ENCODE peak calls at places on chromosomes 1 and 21, in seven cellular contexts. One of them, this sample, is unnamed.
A peak's percentile ranks its signal among the peaks of the same experiment; 100 is the strongest.

GRCh38 chr1:46592846-46593245 is 11.2 kb downstream of the MKNK1 start:
- DNase-seq in immature natural killer cell: no peak
- DNase-seq in adipocyte: no peak
- DNase-seq in RCC 7860: no peak
- DNase-seq in fibroblast of lung: no peak
- DNase-seq in stimulated activated CD8-positive, alpha-beta memory T cell treated with anti-CD3 and anti-CD28 coated beads, Interleukin-15, amount 100 ng/mL, for 24 hours: no peak
- DNase-seq in hypothalamus: no peak
- DNase-seq in this sample: no peak

GRCh38 chr1:109959974-109960744 is 24.4 kb upstream of the AHCYL1 start:
- DNase-seq in stimulated activated CD8-positive, alpha-beta memory T cell treated with anti-CD3 and anti-CD28 coated beads, Interleukin-15, amount 100 ng/mL, for 24 hours: no peak
- DNase-seq in immature natural killer cell: no peak
- DNase-seq in fibroblast of lung: peak; percentile 80
- DNase-seq in adipocyte: peak; percentile 83
- DNase-seq in hypothalamus: no peak
- DNase-seq in RCC 7860: peak; percentile 78
- DNase-seq in this sample: peak; percentile 84

GRCh38 chr1:186421446-186421845 is 39.5 kb downstream of the PDC start:
- DNase-seq in adipocyte: no peak
- DNase-seq in hypothalamus: no peak
- DNase-seq in RCC 7860: no peak
- DNase-seq in stimulated activated CD8-positive, alpha-beta memory T cell treated with anti-CD3 and anti-CD28 coated beads, Interleukin-15, amount 100 ng/mL, for 24 hours: no peak
- DNase-seq in fibroblast of lung: no peak
- DNase-seq in immature natural killer cell: no peak
- DNase-seq in this sample: no peak

GRCh38 chr1:207987164-207987563 is 76.2 kb upstream of the CD34 start:
- DNase-seq in RCC 7860: no peak
- DNase-seq in stimulated activated CD8-positive, alpha-beta memory T cell treated with anti-CD3 and anti-CD28 coated beads, Interleukin-15, amount 100 ng/mL, for 24 hours: no peak
- DNase-seq in immature natural killer cell: no peak
- DNase-seq in adipocyte: no peak
- DNase-seq in fibroblast of lung: no peak
- DNase-seq in hypothalamus: no peak
- DNase-seq in this sample: no peak

GRCh38 chr1:113255728-113256347 is 134.5 kb upstream of the MAGI3 start:
- DNase-seq in hypothalamus: no peak
- DNase-seq in immature natural killer cell: no peak
- DNase-seq in adipocyte: no peak
- DNase-seq in stimulated activated CD8-positive, alpha-beta memory T cell treated with anti-CD3 and anti-CD28 coated beads, Interleukin-15, amount 100 ng/mL, for 24 hours: no peak
- DNase-seq in fibroblast of lung: no peak
- DNase-seq in RCC 7860: no peak
- DNase-seq in this sample: no peak

GRCh38 chr1:15139654-15140350 is 13.7 kb upstream of the TMEM51 start:
- DNase-seq in immature natural killer cell: no peak
- DNase-seq in stimulated activated CD8-positive, alpha-beta memory T cell treated with anti-CD3 and anti-CD28 coated beads, Interleukin-15, amount 100 ng/mL, for 24 hours: no peak
- DNase-seq in fibroblast of lung: no peak
- DNase-seq in RCC 7860: peak; percentile 16
- DNase-seq in hypothalamus: no peak
- DNase-seq in adipocyte: no peak
- DNase-seq in this sample: no peak

GRCh38 chr1:166924829-166925541 is 48.9 kb upstream of the TADA1 start:
- DNase-seq in hypothalamus: no peak
- DNase-seq in RCC 7860: peak; percentile 55
- DNase-seq in stimulated activated CD8-positive, alpha-beta memory T cell treated with anti-CD3 and anti-CD28 coated beads, Interleukin-15, amount 100 ng/mL, for 24 hours: no peak
- DNase-seq in adipocyte: no peak
- DNase-seq in fibroblast of lung: no peak
- DNase-seq in immature natural killer cell: no peak
- DNase-seq in this sample: no peak

GRCh38 chr1:78032964-78033796 is 12.6 kb upstream of the GIPC2 start:
- DNase-seq in adipocyte: peak; percentile 61
- DNase-seq in RCC 7860: no peak
- DNase-seq in immature natural killer cell: no peak
- DNase-seq in stimulated activated CD8-positive, alpha-beta memory T cell treated with anti-CD3 and anti-CD28 coated beads, Interleukin-15, amount 100 ng/mL, for 24 hours: no peak
- DNase-seq in fibroblast of lung: peak; percentile 58
- DNase-seq in hypothalamus: no peak
- DNase-seq in this sample: no peak

GRCh38 chr1:44784094-44785026 is 3.6 kb downstream of the BEST4 start:
- DNase-seq in fibroblast of lung: no peak
- DNase-seq in adipocyte: no peak
- DNase-seq in immature natural killer cell: peak; percentile 60
- DNase-seq in RCC 7860: no peak
- DNase-seq in stimulated activated CD8-positive, alpha-beta memory T cell treated with anti-CD3 and anti-CD28 coated beads, Interleukin-15, amount 100 ng/mL, for 24 hours: no peak
- DNase-seq in hypothalamus: no peak
- DNase-seq in this sample: no peak

GRCh38 chr1:240831191-240831631 is 219.3 kb upstream of the GREM2 start:
- DNase-seq in stimulated activated CD8-positive, alpha-beta memory T cell treated with anti-CD3 and anti-CD28 coated beads, Interleukin-15, amount 100 ng/mL, for 24 hours: no peak
- DNase-seq in immature natural killer cell: no peak
- DNase-seq in hypothalamus: no peak
- DNase-seq in adipocyte: peak; percentile 54
- DNase-seq in fibroblast of lung: peak; percentile 10
- DNase-seq in RCC 7860: peak; percentile 14
- DNase-seq in this sample: peak; percentile 79

GRCh38 chr1:40787733-40788560 is 4.4 kb downstream of the KCNQ4 start:
- DNase-seq in RCC 7860: no peak
- DNase-seq in immature natural killer cell: no peak
- DNase-seq in adipocyte: no peak
- DNase-seq in stimulated activated CD8-positive, alpha-beta memory T cell treated with anti-CD3 and anti-CD28 coated beads, Interleukin-15, amount 100 ng/mL, for 24 hours: no peak
- DNase-seq in hypothalamus: no peak
- DNase-seq in fibroblast of lung: no peak
- DNase-seq in this sample: no peak

GRCh38 chr1:32470431-32470830 is 5.6 kb downstream of the ZBTB8B start:
- DNase-seq in hypothalamus: no peak
- DNase-seq in immature natural killer cell: no peak
- DNase-seq in RCC 7860: no peak
- DNase-seq in stimulated activated CD8-positive, alpha-beta memory T cell treated with anti-CD3 and anti-CD28 coated beads, Interleukin-15, amount 100 ng/mL, for 24 hours: no peak
- DNase-seq in adipocyte: no peak
- DNase-seq in fibroblast of lung: peak; percentile 25
- DNase-seq in this sample: no peak

GRCh38 chr1:223730471-223730870 is 18.1 kb downstream of the CAPN2 start:
- DNase-seq in adipocyte: peak; percentile 72
- DNase-seq in stimulated activated CD8-positive, alpha-beta memory T cell treated with anti-CD3 and anti-CD28 coated beads, Interleukin-15, amount 100 ng/mL, for 24 hours: no peak
- DNase-seq in fibroblast of lung: no peak
- DNase-seq in hypothalamus: no peak
- DNase-seq in immature natural killer cell: no peak
- DNase-seq in RCC 7860: no peak
- DNase-seq in this sample: no peak

GRCh38 chr1:183567584-183567983 is 22.7 kb downstream of the NCF2 start:
- DNase-seq in adipocyte: no peak
- DNase-seq in RCC 7860: peak; percentile 34
- DNase-seq in fibroblast of lung: peak; percentile 18
- DNase-seq in stimulated activated CD8-positive, alpha-beta memory T cell treated with anti-CD3 and anti-CD28 coated beads, Interleukin-15, amount 100 ng/mL, for 24 hours: no peak
- DNase-seq in immature natural killer cell: no peak
- DNase-seq in hypothalamus: no peak
- DNase-seq in this sample: no peak

GRCh38 chr21:44303490-44303981 is 3.7 kb downstream of the PFKL start:
- DNase-seq in fibroblast of lung: no peak
- DNase-seq in adipocyte: no peak
- DNase-seq in hypothalamus: no peak
- DNase-seq in immature natural killer cell: no peak
- DNase-seq in RCC 7860: peak; percentile 31
- DNase-seq in stimulated activated CD8-positive, alpha-beta memory T cell treated with anti-CD3 and anti-CD28 coated beads, Interleukin-15, amount 100 ng/mL, for 24 hours: no peak
- DNase-seq in this sample: no peak

This sample was measured in HS-5.